ENCODE peak calls at places on chromosomes 1 and 21, in eight cellular contexts. I is cardiac fibroblast, V is SJSA1, J is fibroblast of mammary gland, K is skeletal muscle cell, B is prostate gland, E is cardiac muscle cell, H is IMR-90. P is an unnamed sample.

GRCh38 chr1:12001249-12001917 is 17.9 kb upstream of the MIIP start:
- DNase-seq in I (peak; percentile 73), V (no peak), J (peak; percentile 55), K (peak; percentile 8), B (no peak), E (peak; percentile 61), H (peak; percentile 56), P (peak; percentile 77)

GRCh38 chr1:173914366-173914871 is 2.7 kb downstream of the SERPINC1 start:
- DNase-seq in I (peak; percentile 52), V (no peak), J (peak; percentile 28), K (no peak), B (no peak), E (peak; percentile 28), H (peak; percentile 18), P (peak; percentile 50)

GRCh38 chr1:50423670-50424000 is 392 bp upstream of the DMRTA2 start:
- DNase-seq in I (no peak), V (no peak), J (no peak), K (no peak), B (no peak), E (no peak), H (no peak), P (peak; percentile 63)

GRCh38 chr1:200302893-200303250 is 107.0 kb downstream of the ZNF281 start:
- DNase-seq in I (peak; percentile 21), V (peak; percentile 27), J (peak; percentile 21), K (no peak), B (no peak), E (peak; percentile 54), H (no peak), P (no peak)

GRCh38 chr1:220791287-220791686 is 4.6 kb downstream of the MTARC1 start:
- DNase-seq in I (no peak), V (no peak), J (no peak), K (no peak), B (no peak), E (no peak), H (no peak), P (no peak)

GRCh38 chr1:89425056-89425455 is 61.2 kb downstream of the GBP6 start:
- DNase-seq in I (no peak), V (no peak), J (no peak), K (no peak), B (no peak), E (no peak), H (no peak), P (no peak)

GRCh38 chr1:104765115-104765514 is 1015.4 kb downstream of the AMY1C start:
- DNase-seq in I (peak; percentile 26), V (no peak), J (no peak), K (peak; percentile 33), B (no peak), E (no peak), H (no peak), P (peak; percentile 13)

GRCh38 chr1:23878668-23879067 is 10.6 kb upstream of the FUCA1 start:
- DNase-seq in I (no peak), V (no peak), J (no peak), K (no peak), B (no peak), E (no peak), H (no peak), P (no peak)

GRCh38 chr1:12514597-12514996 is 103.4 kb downstream of the DHRS3 start:
- DNase-seq in I (no peak), V (no peak), J (no peak), K (no peak), B (no peak), E (no peak), H (no peak), P (no peak)

GRCh38 chr1:184542291-184542690 is 155.5 kb downstream of the C1orf21 start:
- DNase-seq in I (no peak), V (no peak), J (no peak), K (no peak), B (no peak), E (no peak), H (no peak), P (no peak)

GRCh38 chr1:234715252-234715945 is 105.4 kb upstream of the IRF2BP2 start:
- DNase-seq in I (no peak), V (no peak), J (no peak), K (no peak), B (no peak), E (no peak), H (no peak), P (no peak)
- H3K4me3 ChIP-seq in I (no peak overlapping the region), V (no peak overlapping the region), J (no peak overlapping the region), K (no peak overlapping the region), B (no peak overlapping the region), E (no peak overlapping the region), H (no peak overlapping the region), P (no peak overlapping the region)

DNA sequence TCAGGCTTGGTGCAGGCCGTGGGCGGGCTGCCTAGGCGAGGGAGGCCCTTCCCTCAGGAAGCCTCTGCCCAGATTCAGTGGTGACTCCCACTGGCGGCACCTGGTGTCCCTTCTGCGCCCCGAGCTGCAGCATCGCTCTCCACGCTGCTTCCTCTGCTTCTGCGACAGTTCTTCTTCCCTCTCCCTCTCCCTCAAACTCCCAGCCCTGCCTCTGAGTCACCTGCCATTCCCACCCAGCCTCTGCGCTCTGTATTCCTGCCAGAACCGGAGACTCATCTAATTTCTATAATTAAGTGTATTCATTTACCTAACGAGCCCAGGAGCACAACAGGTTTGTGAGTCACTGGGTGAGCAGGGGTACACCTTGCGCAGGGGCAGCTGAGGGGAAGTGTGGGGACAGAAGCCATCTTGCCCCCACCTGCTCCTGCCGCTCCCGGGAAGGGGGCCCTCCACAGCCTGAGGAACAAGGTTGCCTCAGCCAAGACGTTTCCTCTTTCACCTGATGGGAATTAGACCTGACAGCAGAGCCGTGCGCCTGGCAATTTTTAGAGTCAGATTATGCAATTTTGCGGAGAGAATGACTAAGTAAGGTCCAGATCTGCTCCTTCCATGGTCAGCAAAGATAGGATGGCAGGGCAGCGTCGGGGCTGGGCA is 19.4 kb downstream of the KCNC4 start:
- DNase-seq in I (no peak), V (no peak), J (no peak), K (no peak), B (no peak), E (no peak), H (no peak), P (no peak)
- H3K4me3 ChIP-seq in I (no peak overlapping the region), V (no peak overlapping the region), J (no peak overlapping the region), K (no peak overlapping the region), B (no peak overlapping the region), E (no peak overlapping the region), H (no peak overlapping the region), P (no peak overlapping the region)

DNA sequence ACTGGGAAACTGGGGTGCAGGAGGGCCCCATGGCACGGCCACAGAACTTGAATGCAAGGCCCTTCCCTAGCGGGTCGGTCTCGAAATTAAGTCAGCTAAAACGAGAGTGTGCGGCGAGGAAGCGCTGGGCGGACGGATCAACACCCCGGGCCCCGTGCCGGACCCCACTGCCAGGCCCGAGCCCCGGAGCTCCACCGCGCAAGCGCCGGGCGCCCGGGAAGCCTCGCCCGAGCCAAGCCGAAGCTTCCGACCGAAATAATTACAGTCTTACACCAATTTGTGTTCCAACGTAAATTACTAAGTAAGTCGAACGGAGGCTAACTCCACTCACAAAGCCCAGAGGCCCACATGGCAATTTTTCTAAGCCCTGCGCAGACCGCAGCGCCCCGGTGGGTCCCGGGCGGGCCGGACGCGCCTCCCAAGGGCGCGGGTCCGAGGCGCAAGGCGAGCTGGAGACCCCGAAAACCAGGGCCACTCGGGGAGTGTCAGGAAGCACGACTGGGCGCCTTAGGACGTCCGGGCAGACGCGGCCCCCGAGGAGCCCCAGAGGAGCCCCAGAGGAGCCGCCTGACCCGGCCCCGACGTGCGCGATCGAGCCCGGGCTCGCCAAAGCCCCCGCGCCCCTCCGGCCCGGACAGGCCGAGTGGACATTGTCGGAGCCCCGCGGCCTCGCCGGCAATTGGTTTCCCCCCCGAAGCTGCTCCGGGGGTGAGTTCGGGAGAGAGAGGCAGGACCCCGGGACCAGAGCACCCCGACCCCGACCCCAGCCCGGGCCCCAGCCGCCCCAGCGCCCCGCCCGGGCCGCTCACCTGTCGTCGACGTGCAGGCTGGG is 585 bp downstream of the RIPK4 start:
- DNase-seq in I (no peak), V (no peak), J (no peak), K (no peak), B (no peak), E (no peak), H (no peak), P (peak; percentile 47)
- H3K4me3 ChIP-seq in I (peak overlapping the region; percentile 46), V (peak overlapping the region; percentile 39), J (no peak overlapping the region), K (peak overlapping the region; percentile 46), B (peak overlapping the region; percentile 63), E (peak overlapping the region; percentile 46), H (no peak overlapping the region), P (peak overlapping the region; percentile 70)

DNA sequence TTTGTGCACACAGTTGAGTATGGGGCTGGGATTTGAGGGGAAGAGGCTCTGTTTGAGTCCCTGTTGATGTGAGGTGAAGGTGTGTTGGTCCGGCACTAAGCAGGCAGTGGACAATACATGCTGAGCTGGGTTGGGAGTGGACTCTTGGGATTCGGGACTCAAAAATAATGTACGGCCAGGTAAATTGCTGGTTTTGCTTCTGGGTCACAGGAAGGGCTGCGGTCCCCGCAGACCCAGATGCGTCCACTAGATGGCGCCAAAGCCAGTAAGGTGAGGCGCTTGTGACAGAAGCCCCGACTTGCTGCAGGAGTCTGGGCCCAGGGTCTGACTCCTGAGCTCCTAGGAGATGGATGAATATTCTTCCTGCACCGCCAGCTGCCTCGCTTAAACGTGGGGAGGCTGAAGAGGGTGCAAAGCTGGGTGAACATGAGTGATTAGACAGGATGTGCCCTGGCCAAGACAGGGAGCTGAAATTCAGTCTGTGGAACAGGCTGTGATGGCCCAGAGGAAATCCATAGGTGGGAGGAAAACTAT is 61.4 kb downstream of the ACBD3 start:
- DNase-seq in I (peak; percentile 83), V (peak; percentile 71), J (peak; percentile 75), K (no peak), B (peak; percentile 88), E (peak; percentile 89), H (peak; percentile 73), P (peak; percentile 86)
- H3K4me3 ChIP-seq in I (no peak overlapping the region), V (no peak overlapping the region), J (no peak overlapping the region), K (no peak overlapping the region), B (no peak overlapping the region), E (no peak overlapping the region), H (no peak overlapping the region), P (no peak overlapping the region)

GRCh38 chr21:34881421-34881820 is 167.7 kb downstream of the RUNX1 start:
- DNase-seq in I (peak; percentile 75), V (peak; percentile 94), J (peak; percentile 45), K (no peak), B (no peak), E (no peak), H (peak; percentile 84), P (no peak)
- H3K4me3 ChIP-seq in I (no peak overlapping the region), V (peak overlapping the region; percentile 2), J (no peak overlapping the region), K (peak overlapping the region; percentile 23), B (peak overlapping the region; percentile 1), E (no peak overlapping the region), H (peak overlapping the region; percentile 28), P (no peak overlapping the region)

DNA sequence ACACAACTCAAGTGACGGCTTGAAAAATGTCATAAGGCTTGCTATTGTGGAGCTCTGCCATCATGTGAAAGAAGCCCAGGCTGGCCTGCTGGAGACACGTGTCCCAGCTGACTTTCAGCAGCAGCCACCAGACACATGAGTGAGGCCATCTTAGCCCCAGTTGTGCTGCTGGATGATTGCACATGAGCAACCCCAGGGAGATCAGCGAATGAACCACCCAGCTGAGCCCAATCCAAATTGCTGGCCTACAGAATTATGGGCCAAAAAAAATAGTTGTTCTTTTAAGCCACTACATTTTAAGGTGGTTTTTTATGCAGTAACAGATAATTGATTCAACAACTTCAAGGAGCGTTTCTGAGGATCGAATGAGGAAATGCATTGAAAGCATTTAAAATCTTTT is 17.5 kb upstream of the CDA start:
- DNase-seq in I (no peak), V (no peak), J (no peak), K (no peak), B (no peak), E (no peak), H (no peak), P (no peak)
- H3K4me3 ChIP-seq in I (no peak overlapping the region), V (no peak overlapping the region), J (no peak overlapping the region), K (no peak overlapping the region), B (no peak overlapping the region), E (no peak overlapping the region), H (no peak overlapping the region), P (no peak overlapping the region)